ENCODE peak calls at places on chromosome 22, in four cellular contexts. F, J, D and U are unnamed samples.

GRCh38 chr22:41976961-41977566 is 7.8 kb downstream of the SEPTIN3 start:
- DNase-seq in D (no peak), J (peak; percentile 81), F (no peak), U (no peak)

GRCh38 chr22:36954251-36955014 is 41.0 kb downstream of the CSF2RB start:
- DNase-seq in F (no peak), D (no peak), J (peak; percentile 75), U (no peak)

GRCh38 chr22:38177926-38178604 is 3.6 kb downstream of the PLA2G6 start:
- DNase-seq in J (no peak), D (no peak), F (no peak), U (no peak)

GRCh38 chr22:50671641-50672040 is 982 bp upstream of the SHANK3 start:
- DNase-seq in F (no peak), J (no peak), D (no peak), U (no peak)

GRCh38 chr22:25823276-25823675 is 81.3 kb downstream of the MYO18B start:
- DNase-seq in J (no peak), D (no peak), F (no peak), U (no peak)

GRCh38 chr22:19720150-19720827 is 3.0 kb upstream of the GP1BB start:
- DNase-seq in J (no peak), D (no peak), F (no peak), U (no peak)

GRCh38 chr22:46538816-46539163 is 1.4 kb upstream of the CELSR1 start:
- DNase-seq in J (no peak), F (no peak), D (no peak), U (no peak)

GRCh38 chr22:20173720-20174119 is 22.9 kb upstream of the CCDC188 start:
- DNase-seq in F (no peak), D (no peak), J (peak; percentile 48), U (peak; percentile 52)

GRCh38 chr22:41447435-41448188 is 1.0 kb upstream of the TOB2 start:
- DNase-seq in F (peak; percentile 64), J (peak; percentile 81), D (no peak), U (no peak)

GRCh38 chr22:42257386-42257785 is 13.1 kb downstream of the TCF20 start:
- DNase-seq in F (no peak), D (no peak), J (no peak), U (no peak)

GRCh38 chr22:17893900-17894299 is 119.6 kb upstream of the BID start:
- DNase-seq in J (no peak), D (no peak), F (no peak), U (no peak)

GRCh38 chr22:26429458-26430238 is 588 bp downstream of the ASPHD2 start:
- DNase-seq in F (no peak), J (no peak), D (no peak), U (no peak)

GRCh38 chr22:26894766-26895485 is 237.5 kb downstream of the MIAT start:
- DNase-seq in F (no peak), J (no peak), D (no peak), U (no peak)

GRCh38 chr22:38144025-38144405 is 33.5 kb upstream of the BAIAP2L2 start:
- DNase-seq in J (peak; percentile 66), D (no peak), F (no peak), U (no peak)

GRCh38 chr22:22245256-22245909 is 797 bp downstream of the VPREB1 start:
- DNase-seq in D (no peak), F (no peak), J (no peak), U (no peak)

GRCh38 chr22:42836026-42836425 is 21.0 kb downstream of the ARFGAP3 start:
- DNase-seq in F (no peak), J (no peak), D (no peak), U (no peak)

GRCh38 chr22:45896153-45896951 is 80.6 kb downstream of the WNT7B start:
- DNase-seq in D (no peak), F (no peak), J (peak; percentile 31), U (no peak)

GRCh38 chr22:25100402-25100801 is 99.3 kb upstream of the CRYBB3 start:
- DNase-seq in D (no peak), J (no peak), F (no peak), U (no peak)

GRCh38 chr22:44918925-44919392 is 90.8 kb downstream of the PHF21B start:
- DNase-seq in J (no peak), D (no peak), F (no peak), U (no peak)

GRCh38 chr22:39380331-39380730 is 19.2 kb upstream of the TAB1 start:
- DNase-seq in F (no peak), D (no peak), J (no peak), U (no peak)

GRCh38 chr22:36773935-36774334 is 2.0 kb downstream of the IFT27 start:
- DNase-seq in F (no peak), J (peak; percentile 50), D (no peak), U (no peak)

GRCh38 chr22:35634981-35635540 is 13.2 kb upstream of the APOL6 start:
- DNase-seq in D (no peak), F (no peak), J (peak; percentile 73), U (no peak)

GRCh38 chr22:41917906-41918791 is 3.3 kb upstream of the SHISA8 start:
- DNase-seq in F (no peak), D (no peak), J (peak; percentile 61), U (no peak)

GRCh38 chr22:45096256-45096907 is 67.3 kb upstream of the NUP50 start:
- DNase-seq in F (peak; percentile 54), J (peak; percentile 84), D (peak; percentile 5), U (peak; percentile 82)

GRCh38 chr22:19292262-19293230 is 1.0 kb upstream of the CLTCL1 start:
- DNase-seq in D (no peak), F (no peak), J (peak; percentile 58), U (no peak)

GRCh38 chr22:38348751-38349496 is 31.7 kb upstream of the CSNK1E start:
- DNase-seq in J (peak; percentile 86), D (no peak), F (no peak), U (no peak)

GRCh38 chr22:35641494-35642120 is 6.6 kb upstream of the APOL6 start:
- DNase-seq in J (peak; percentile 64), D (no peak), F (no peak), U (no peak)

GRCh38 chr22:40107756-40108437 is 69.8 kb upstream of the TNRC6B start:
- DNase-seq in J (no peak), F (no peak), D (no peak), U (no peak)

GRCh38 chr22:37624017-37624365 is 15.4 kb downstream of the GGA1 start:
- DNase-seq in F (no peak), J (no peak), D (no peak), U (no peak)